ENCODE peak calls at places on chromosomes 6 and 20, in seven cellular contexts. P, K, M, L, X, Q and O are unnamed samples.

GRCh38 chr6:24919404-24919892 is 16.3 kb downstream of the RIPOR2 start:
- DNase-seq in P (no peak), K (no peak), M (no peak), L (no peak), X (no peak), Q (no peak), O (no peak)

GRCh38 chr6:106804238-106805016 is 170.1 kb downstream of the CD24 start:
- DNase-seq in P (no peak), K (no peak), M (no peak), L (no peak), X (no peak), Q (no peak), O (no peak)

GRCh38 chr6:90907931-90908655 is 321.2 kb upstream of the MAP3K7 start:
- DNase-seq in P (no peak), K (no peak), M (no peak), L (no peak), X (no peak), Q (no peak), O (no peak)

GRCh38 chr20:63534831-63535651 is 2.1 kb downstream of the PTK6 start:
- DNase-seq in P (no peak), K (no peak), M (no peak), L (no peak), X (no peak), Q (no peak), O (no peak)

GRCh38 chr6:89555751-89556150 is 82.8 kb downstream of the LYRM2 start:
- DNase-seq in P (no peak), K (no peak), M (no peak), L (no peak), X (no peak), Q (no peak), O (no peak)

GRCh38 chr6:340991-341827 is 48.9 kb downstream of the DUSP22 start:
- DNase-seq in P (no peak), K (no peak), M (no peak), L (peak; percentile 83), X (no peak), Q (peak; percentile 91), O (no peak)

GRCh38 chr6:1461207-1461606 is 71.8 kb downstream of the FOXF2 start:
- DNase-seq in P (no peak), K (no peak), M (no peak), L (peak; percentile 62), X (no peak), Q (no peak), O (no peak)

GRCh38 chr20:20529597-20529996 is 161.7 kb downstream of the INSM1 start:
- DNase-seq in P (no peak), K (no peak), M (no peak), L (no peak), X (no peak), Q (no peak), O (no peak)

GRCh38 chr20:18728867-18729224 is 84.7 kb upstream of the SCP2D1 start:
- DNase-seq in P (no peak), K (no peak), M (no peak), L (no peak), X (no peak), Q (no peak), O (no peak)

GRCh38 chr20:42494290-42494689 is 695.4 kb downstream of the PTPRT start:
- DNase-seq in P (no peak), K (no peak), M (no peak), L (no peak), X (no peak), Q (no peak), O (no peak)

GRCh38 chr6:113989675-113990074 is 18.7 kb upstream of the HDAC2 start:
- DNase-seq in P (no peak), K (no peak), M (no peak), L (no peak), X (no peak), Q (no peak), O (no peak)

GRCh38 chr20:51128198-51128597 is 105.3 kb upstream of the KCNG1 start:
- DNase-seq in P (no peak), K (no peak), M (no peak), L (no peak), X (no peak), Q (no peak), O (no peak)

GRCh38 chr6:38142178-38142902 is 322.8 kb downstream of the ZFAND3 start:
- DNase-seq in P (no peak), K (no peak), M (no peak), L (no peak), X (no peak), Q (no peak), O (no peak)

GRCh38 chr20:46139908-46140482 is 21.9 kb downstream of the CD40 start:
- DNase-seq in P (peak; percentile 68), K (no peak), M (no peak), L (no peak), X (no peak), Q (no peak), O (no peak)

GRCh38 chr6:104704191-104704590 is 155.5 kb downstream of the HACE1 start:
- DNase-seq in P (no peak), K (no peak), M (no peak), L (no peak), X (no peak), Q (no peak), O (no peak)

GRCh38 chr6:106134906-106135634 is 48.9 kb downstream of the PRDM1 start:
- DNase-seq in P (no peak), K (no peak), M (peak; percentile 53), L (no peak), X (no peak), Q (peak; percentile 85), O (no peak)

GRCh38 chr6:63467247-63467954 is 104.9 kb upstream of the LOC128125822 start:
- DNase-seq in P (no peak), K (no peak), M (no peak), L (no peak), X (no peak), Q (no peak), O (no peak)

GRCh38 chr6:63460971-63461370 is 111.3 kb upstream of the LOC128125822 start:
- DNase-seq in P (no peak), K (no peak), M (no peak), L (no peak), X (no peak), Q (no peak), O (no peak)

GRCh38 chr6:63464060-63464459 is 108.2 kb upstream of the LOC128125822 start:
- DNase-seq in P (no peak), K (no peak), M (no peak), L (no peak), X (no peak), Q (no peak), O (no peak)

GRCh38 chr6:63465750-63466149 is 106.5 kb upstream of the LOC128125822 start:
- DNase-seq in P (no peak), K (no peak), M (no peak), L (no peak), X (no peak), Q (no peak), O (no peak)

GRCh38 chr6:63466242-63466733 is 106.0 kb upstream of the LOC128125822 start:
- DNase-seq in P (no peak), K (no peak), M (no peak), L (no peak), X (no peak), Q (no peak), O (no peak)
- TF ChIP-seq TAF1 in P (no peak), K (no peak), M (no peak), L (no peak), X (no peak), Q (no peak), O (no peak)

GRCh38 chr6:11171952-11172351 is 60.4 kb upstream of the ERVFRD-1 start:
- DNase-seq in P (no peak), K (no peak), M (no peak), L (no peak), X (no peak), Q (no peak), O (no peak)
- TF ChIP-seq TAF1 in P (no peak), K (no peak), M (no peak), L (no peak), X (no peak), Q (no peak), O (no peak)

GRCh38 chr6:136963259-136963658 is 41.2 kb downstream of the SLC35D3 start:
- DNase-seq in P (no peak), K (no peak), M (no peak), L (no peak), X (no peak), Q (no peak), O (no peak)
- TF ChIP-seq TAF1 in P (no peak), K (no peak), M (no peak), L (no peak), X (no peak), Q (no peak), O (no peak)

GRCh38 chr6:19860235-19860877 is 23.2 kb downstream of the ID4 start:
- DNase-seq in P (no peak), K (no peak), M (no peak), L (no peak), X (no peak), Q (no peak), O (no peak)
- TF ChIP-seq TAF1 in P (no peak), K (no peak), M (no peak), L (no peak), X (no peak), Q (no peak), O (no peak)

GRCh38 chr6:15588966-15589634 is 73.7 kb downstream of the DTNBP1 start:
- DNase-seq in P (no peak), K (no peak), M (no peak), L (no peak), X (no peak), Q (no peak), O (no peak)
- TF ChIP-seq TAF1 in P (no peak), K (no peak), M (no peak), L (no peak), X (no peak), Q (no peak), O (no peak)

DNA sequence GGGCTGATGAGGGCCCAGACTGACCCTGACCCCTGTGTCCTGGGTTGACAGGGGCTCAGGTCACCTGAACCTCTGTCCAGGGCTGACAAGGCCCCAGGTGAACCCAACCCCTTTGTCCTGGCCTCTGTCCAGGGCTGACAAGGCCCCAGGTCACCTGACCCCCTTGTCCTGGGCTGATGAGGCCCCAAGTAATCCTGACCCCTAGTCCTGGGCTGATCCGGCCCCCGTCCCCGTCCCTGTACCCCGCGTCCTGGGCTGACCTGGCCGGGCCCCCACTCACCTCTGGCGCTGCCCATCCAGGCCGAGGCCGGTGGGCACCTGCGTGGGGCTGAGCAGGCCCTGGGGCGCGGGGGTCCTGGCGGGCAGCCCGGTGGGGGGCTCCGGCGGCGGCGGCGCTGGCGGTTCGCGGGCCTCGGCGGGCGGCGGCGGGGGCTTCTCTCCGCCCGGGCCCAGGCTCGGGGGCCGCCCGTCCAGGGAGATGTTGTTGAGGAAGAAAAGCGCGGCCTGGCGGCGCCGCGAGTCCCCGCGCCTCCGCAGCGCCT is 379 bp downstream of the CABLES2 start:
- DNase-seq in P (no peak), K (no peak), M (peak; percentile 50), L (no peak), X (no peak), Q (no peak), O (no peak)
- TF ChIP-seq TAF1 in P (no peak), K (no peak), M (no peak), L (no peak), X (no peak), Q (no peak), O (no peak)